ENCODE peak calls at places on chromosomes 1 and 21, in five cellular contexts. J is H1, P is GM12878, D is NT2/D1, E is HepG2. B is an unnamed sample.

GRCh38 chr1:116661633-116662032 is 5.9 kb downstream of the IGSF3 start:
- DNase-seq in J (no peak), P (no peak), D (no peak), E (no peak), B (no peak)

GRCh38 chr1:2229032-2229920 is 1.2 kb downstream of the SKI start:
- DNase-seq in J (no peak), P (no peak), D (no peak), E (no peak), B (no peak)

GRCh38 chr1:168343566-168343965 is 62.9 kb downstream of the TBX19 start:
- DNase-seq in J (no peak), P (no peak), D (no peak), E (peak), B (no peak)

GRCh38 chr1:18199462-18199861 is 91.9 kb downstream of the IGSF21 start:
- DNase-seq in J (no peak), P (no peak), D (no peak), E (no peak), B (no peak)

GRCh38 chr1:46983416-46983815 is 40.1 kb upstream of the CYP4X1 start:
- DNase-seq in J (no peak), P (no peak), D (peak), E (no peak), B (no peak)

GRCh38 chr1:30691480-30691879 is 31.9 kb downstream of the MATN1 start:
- DNase-seq in J (no peak), P (no peak), D (no peak), E (no peak), B (no peak)

GRCh38 chr1:150309758-150310495 is 11.4 kb upstream of the PRPF3 start:
- DNase-seq in J (no peak), P (no peak), D (no peak), E (no peak), B (no peak)

GRCh38 chr1:248714248-248714647 is 11.7 kb upstream of the OR14I1 start:
- DNase-seq in J (no peak), P (no peak), D (no peak), E (no peak), B (no peak)

GRCh38 chr1:45009956-45010854 is 919 bp downstream of the HECTD3 start:
- DNase-seq in J (no peak), P (no peak), D (no peak), E (no peak), B (peak)

GRCh38 chr1:53462213-53462612 is 3.0 kb downstream of the DMRTB1 start:
- DNase-seq in J (no peak), P (no peak), D (no peak), E (no peak), B (no peak)

GRCh38 chr1:15275921-15276683 is 29.1 kb downstream of the FHAD1 start:
- DNase-seq in J (no peak), P (no peak), D (no peak), E (no peak), B (no peak)

GRCh38 chr1:182768973-182769372 is 20.6 kb upstream of the NPL start:
- DNase-seq in J (no peak), P (no peak), D (no peak), E (no peak), B (no peak)

GRCh38 chr1:117897551-117897950 is 31.9 kb downstream of the GDAP2 start:
- DNase-seq in J (no peak), P (no peak), D (no peak), E (no peak), B (no peak)

GRCh38 chr1:11281518-11282331 is 8.7 kb downstream of the UBIAD1 start:
- DNase-seq in J (no peak), P (no peak), D (no peak), E (no peak), B (no peak)

GRCh38 chr1:213376862-213377372 is 325.9 kb downstream of the RPS6KC1 start:
- DNase-seq in J (no peak), P (no peak), D (peak), E (peak), B (no peak)

GRCh38 chr1:62784509-62785365 is 805 bp downstream of the ATG4C start:
- DNase-seq in J (no peak), P (no peak), D (no peak), E (no peak), B (no peak)

GRCh38 chr1:248775496-248775895 is 19.9 kb upstream of the LYPD8 start:
- DNase-seq in J (no peak), P (no peak), D (no peak), E (no peak), B (no peak)

GRCh38 chr1:55363261-55363660 is 148.1 kb upstream of the USP24 start:
- DNase-seq in J (no peak), P (no peak), D (no peak), E (no peak), B (no peak)

GRCh38 chr1:43936470-43937151 is 3.0 kb downstream of the ARTN start:
- DNase-seq in J (no peak), P (no peak), D (peak), E (peak), B (no peak)

GRCh38 chr1:153550827-153551512 is 1.9 kb upstream of the S100A3 start:
- DNase-seq in J (no peak), P (no peak), D (no peak), E (no peak), B (no peak)

GRCh38 chr1:236699366-236699765 is 13.1 kb downstream of the ACTN2 start:
- DNase-seq in J (no peak), P (no peak), D (no peak), E (no peak), B (no peak)

GRCh38 chr1:91637539-91637994 is 136.9 kb downstream of the CDC7 start:
- DNase-seq in J (no peak), P (no peak), D (no peak), E (no peak), B (no peak)

GRCh38 chr1:244054924-244055263 is 3.8 kb downstream of the ZBTB18 start:
- DNase-seq in J (no peak), P (no peak), D (no peak), E (no peak), B (no peak)

GRCh38 chr1:85544689-85545203 is 35.8 kb upstream of the CCN1 start:
- DNase-seq in J (no peak), P (no peak), D (no peak), E (peak), B (no peak)

GRCh38 chr1:228062812-228063211 is 19.7 kb upstream of the ARF1 start:
- DNase-seq in J (no peak), P (no peak), D (no peak), E (no peak), B (no peak)

GRCh38 chr21:45554477-45555175 is 12.4 kb upstream of the SLC19A1 start:
- DNase-seq in J (no peak), P (peak), D (peak), E (peak), B (peak)

GRCh38 chr1:245260116-245260882 is 105.5 kb downstream of the KIF26B start:
- DNase-seq in J (no peak), P (no peak), D (no peak), E (no peak), B (no peak)

GRCh38 chr1:16946646-16947045 is 24.9 kb downstream of the CROCC start:
- DNase-seq in J (no peak), P (no peak), D (no peak), E (no peak), B (no peak)

GRCh38 chr1:199007423-199007822 is 368.6 kb downstream of the PTPRC start:
- DNase-seq in J (no peak), P (no peak), D (no peak), E (no peak), B (no peak)

DNA sequence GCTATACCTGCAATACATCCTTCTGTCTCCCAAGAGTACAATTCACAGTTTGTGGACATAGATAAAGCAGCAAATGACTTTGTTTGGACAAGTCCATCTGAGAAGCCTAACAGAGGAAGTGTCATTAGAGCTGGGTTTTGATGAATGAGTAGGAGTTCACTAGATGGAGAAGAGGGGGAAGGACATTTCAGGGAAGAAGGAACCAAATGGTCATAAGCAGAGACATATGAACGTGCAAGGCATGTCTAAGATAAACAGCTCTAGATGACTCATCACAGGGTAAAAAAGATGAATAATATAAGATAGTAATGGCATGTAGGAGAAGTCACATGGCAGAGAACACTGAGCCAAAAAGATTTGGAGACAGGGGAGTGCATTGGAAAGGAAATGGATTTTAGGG is 54.5 kb downstream of the HMGB4 start:
- DNase-seq in J (no peak), P (no peak), D (no peak), E (no peak), B (no peak)
- TF ChIP-seq SUZ12 in J (no peak), P (no peak), D (no peak), E (no peak), B (no peak)

DNA sequence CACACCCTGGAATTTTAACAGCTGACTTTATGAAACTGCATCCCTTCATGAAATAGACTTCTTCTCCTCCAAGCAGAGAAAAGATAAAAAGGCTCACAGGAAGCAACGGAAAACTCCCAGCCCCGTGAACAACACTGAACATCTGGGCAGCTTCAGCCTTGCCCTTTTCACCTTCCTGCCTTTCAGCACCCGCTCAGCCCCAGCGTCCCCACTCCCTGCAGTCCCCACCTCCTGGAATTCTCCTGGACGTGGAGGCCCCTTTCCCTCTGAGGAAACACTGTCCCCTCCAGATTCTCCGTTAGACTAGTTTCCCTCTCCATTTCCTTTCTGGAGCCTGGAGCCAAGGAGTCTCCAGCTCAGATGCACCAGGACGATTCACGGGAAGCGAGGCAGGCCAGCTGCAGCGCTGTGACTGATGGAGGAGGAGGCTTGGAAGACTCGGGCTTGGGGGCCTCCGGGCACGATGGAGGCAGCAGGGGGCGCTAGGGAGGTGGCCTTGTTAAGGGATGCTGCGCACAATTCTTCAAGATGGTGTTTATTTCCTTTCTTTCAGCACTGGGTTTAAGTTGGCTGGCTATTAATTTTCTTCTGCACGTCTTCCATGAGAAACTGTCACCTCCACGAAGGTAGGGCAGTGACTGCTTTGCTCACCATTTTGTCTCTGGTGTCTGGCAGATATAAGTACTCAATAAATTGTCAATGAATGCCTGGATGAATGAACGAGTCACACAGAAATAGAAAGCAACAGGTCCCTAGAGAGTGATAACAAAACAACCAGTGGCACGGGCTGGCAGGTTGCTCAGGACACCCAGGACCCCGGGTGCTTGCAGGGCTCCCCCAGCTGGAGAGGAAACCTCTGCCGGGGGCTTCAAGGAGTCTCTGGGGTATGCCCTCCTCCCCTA is 3.0 kb upstream of the MYOC start:
- DNase-seq in J (peak), P (no peak), D (peak), E (peak), B (peak)
- TF ChIP-seq SUZ12 in J (no peak), P (no peak), D (no peak), E (no peak), B (no peak)

GRCh38 chr1:99269321-99269720 is 5.0 kb downstream of the PLPPR4 start:
- DNase-seq in J (no peak), P (no peak), D (no peak), E (no peak), B (no peak)
- TF ChIP-seq SUZ12 in J (no peak), P (no peak), D (no peak), E (no peak), B (no peak)

GRCh38 chr1:9059944-9060744 is 9.3 kb downstream of the SLC2A5 start:
- DNase-seq in J (no peak), P (no peak), D (no peak), E (no peak), B (no peak)
- TF ChIP-seq SUZ12 in J (no peak), P (no peak), D (no peak), E (no peak), B (no peak)